ENCODE peak calls at places on chromosome 13, in nine cellular contexts. One of them, this sample, is unnamed.

GRCh38 chr13:23159205-23159586 is 21.6 kb upstream of the SGCG start:
- DNase-seq in adrenal gland: no peak
- DNase-seq in IMR-90: peak
- DNase-seq in stimulated activated naive CD4-positive, alpha-beta T cell: no peak
- DNase-seq in memory B cell: no peak
- DNase-seq in mucosa of gallbladder: no peak
- DNase-seq in H54: no peak
- DNase-seq in H9: peak
- DNase-seq in sciatic nerve: no peak
- DNase-seq in this sample: peak

GRCh38 chr13:97411894-97412460 is 22.0 kb upstream of the RAP2A start:
- DNase-seq in mucosa of gallbladder: no peak
- DNase-seq in H9: no peak
- DNase-seq in adrenal gland: no peak
- DNase-seq in memory B cell: no peak
- DNase-seq in IMR-90: no peak
- DNase-seq in stimulated activated naive CD4-positive, alpha-beta T cell: no peak
- DNase-seq in H54: no peak
- DNase-seq in sciatic nerve: no peak
- DNase-seq in this sample: no peak

GRCh38 chr13:109274188-109274821 is 512.1 kb downstream of the IRS2 start:
- DNase-seq in stimulated activated naive CD4-positive, alpha-beta T cell: no peak
- DNase-seq in H54: no peak
- DNase-seq in memory B cell: no peak
- DNase-seq in H9: peak
- DNase-seq in adrenal gland: peak
- DNase-seq in sciatic nerve: no peak
- DNase-seq in mucosa of gallbladder: no peak
- DNase-seq in IMR-90: peak
- DNase-seq in this sample: peak

GRCh38 chr13:26095338-26095737 is 43.5 kb upstream of the SHISA2 start:
- DNase-seq in memory B cell: no peak
- DNase-seq in mucosa of gallbladder: no peak
- DNase-seq in stimulated activated naive CD4-positive, alpha-beta T cell: no peak
- DNase-seq in H54: no peak
- DNase-seq in adrenal gland: no peak
- DNase-seq in IMR-90: no peak
- DNase-seq in sciatic nerve: no peak
- DNase-seq in H9: no peak
- DNase-seq in this sample: no peak

GRCh38 chr13:49258097-49258796 is 10.5 kb downstream of the CDADC1 start:
- DNase-seq in adrenal gland: no peak
- DNase-seq in memory B cell: no peak
- DNase-seq in H9: no peak
- DNase-seq in H54: no peak
- DNase-seq in IMR-90: no peak
- DNase-seq in sciatic nerve: no peak
- DNase-seq in stimulated activated naive CD4-positive, alpha-beta T cell: peak
- DNase-seq in mucosa of gallbladder: no peak
- DNase-seq in this sample: no peak

GRCh38 chr13:73598021-73598712 is 536.0 kb downstream of the KLF12 start:
- DNase-seq in mucosa of gallbladder: no peak
- DNase-seq in stimulated activated naive CD4-positive, alpha-beta T cell: no peak
- DNase-seq in H54: no peak
- DNase-seq in sciatic nerve: no peak
- DNase-seq in memory B cell: no peak
- DNase-seq in IMR-90: peak
- DNase-seq in H9: no peak
- DNase-seq in adrenal gland: no peak
- DNase-seq in this sample: no peak

GRCh38 chr13:101487046-101487830 is 34.8 kb downstream of the ITGBL1 start:
- DNase-seq in adrenal gland: no peak
- DNase-seq in mucosa of gallbladder: no peak
- DNase-seq in stimulated activated naive CD4-positive, alpha-beta T cell: no peak
- DNase-seq in memory B cell: no peak
- DNase-seq in IMR-90: no peak
- DNase-seq in H54: no peak
- DNase-seq in H9: no peak
- DNase-seq in sciatic nerve: no peak
- DNase-seq in this sample: no peak

GRCh38 chr13:32828711-32829110 is 187.5 kb upstream of the KL start:
- DNase-seq in sciatic nerve: no peak
- DNase-seq in memory B cell: no peak
- DNase-seq in stimulated activated naive CD4-positive, alpha-beta T cell: no peak
- DNase-seq in H54: no peak
- DNase-seq in IMR-90: no peak
- DNase-seq in H9: no peak
- DNase-seq in adrenal gland: no peak
- DNase-seq in mucosa of gallbladder: no peak
- DNase-seq in this sample: no peak

GRCh38 chr13:97308735-97309429 is 86.7 kb downstream of the MBNL2 start:
- DNase-seq in H9: no peak
- DNase-seq in stimulated activated naive CD4-positive, alpha-beta T cell: no peak
- DNase-seq in IMR-90: peak
- DNase-seq in H54: peak
- DNase-seq in memory B cell: no peak
- DNase-seq in adrenal gland: no peak
- DNase-seq in mucosa of gallbladder: no peak
- DNase-seq in sciatic nerve: no peak
- DNase-seq in this sample: no peak

GRCh38 chr13:113918981-113919646 is 54.8 kb downstream of the C13orf46 start:
- DNase-seq in H9: peak
- DNase-seq in IMR-90: no peak
- DNase-seq in adrenal gland: peak
- DNase-seq in stimulated activated naive CD4-positive, alpha-beta T cell: no peak
- DNase-seq in H54: no peak
- DNase-seq in sciatic nerve: peak
- DNase-seq in memory B cell: no peak
- DNase-seq in mucosa of gallbladder: peak
- DNase-seq in this sample: no peak

GRCh38 chr13:28707629-28708427 is 10.9 kb downstream of the SLC46A3 start:
- DNase-seq in mucosa of gallbladder: no peak
- DNase-seq in memory B cell: peak
- DNase-seq in H54: no peak
- DNase-seq in sciatic nerve: no peak
- DNase-seq in H9: no peak
- DNase-seq in IMR-90: peak
- DNase-seq in stimulated activated naive CD4-positive, alpha-beta T cell: no peak
- DNase-seq in adrenal gland: no peak
- DNase-seq in this sample: no peak

GRCh38 chr13:73708393-73708985 is 425.7 kb downstream of the KLF12 start:
- DNase-seq in H54: no peak
- DNase-seq in sciatic nerve: peak
- DNase-seq in adrenal gland: peak
- DNase-seq in memory B cell: peak
- DNase-seq in mucosa of gallbladder: peak
- DNase-seq in H9: no peak
- DNase-seq in IMR-90: peak
- DNase-seq in stimulated activated naive CD4-positive, alpha-beta T cell: peak
- DNase-seq in this sample: peak

GRCh38 chr13:110873639-110874507 is 41.0 kb downstream of the ANKRD10 start:
- DNase-seq in H9: no peak
- DNase-seq in memory B cell: no peak
- DNase-seq in IMR-90: no peak
- DNase-seq in sciatic nerve: no peak
- DNase-seq in H54: no peak
- DNase-seq in adrenal gland: no peak
- DNase-seq in mucosa of gallbladder: no peak
- DNase-seq in stimulated activated naive CD4-positive, alpha-beta T cell: no peak
- DNase-seq in this sample: no peak

GRCh38 chr13:103188688-103189326 is 122.6 kb upstream of the SLC10A2 start:
- DNase-seq in adrenal gland: no peak
- DNase-seq in sciatic nerve: no peak
- DNase-seq in memory B cell: no peak
- DNase-seq in IMR-90: no peak
- DNase-seq in mucosa of gallbladder: no peak
- DNase-seq in H54: peak
- DNase-seq in stimulated activated naive CD4-positive, alpha-beta T cell: no peak
- DNase-seq in H9: no peak
- DNase-seq in this sample: no peak

GRCh38 chr13:113547248-113547971 is 37.1 kb upstream of the TFDP1 start:
- DNase-seq in memory B cell: no peak
- DNase-seq in mucosa of gallbladder: no peak
- DNase-seq in H9: no peak
- DNase-seq in adrenal gland: peak
- DNase-seq in H54: no peak
- DNase-seq in IMR-90: peak
- DNase-seq in stimulated activated naive CD4-positive, alpha-beta T cell: no peak
- DNase-seq in sciatic nerve: no peak
- DNase-seq in this sample: no peak

GRCh38 chr13:31670831-31671617 is 68.3 kb upstream of the RXFP2 start:
- DNase-seq in stimulated activated naive CD4-positive, alpha-beta T cell: no peak
- DNase-seq in mucosa of gallbladder: no peak
- DNase-seq in IMR-90: no peak
- DNase-seq in H9: no peak
- DNase-seq in H54: no peak
- DNase-seq in sciatic nerve: no peak
- DNase-seq in adrenal gland: no peak
- DNase-seq in memory B cell: no peak
- DNase-seq in this sample: no peak

GRCh38 chr13:100710176-100710575 is 35.6 kb upstream of the TMTC4 start:
- DNase-seq in stimulated activated naive CD4-positive, alpha-beta T cell: no peak
- DNase-seq in sciatic nerve: no peak
- DNase-seq in adrenal gland: no peak
- DNase-seq in mucosa of gallbladder: no peak
- DNase-seq in memory B cell: no peak
- DNase-seq in H54: no peak
- DNase-seq in IMR-90: no peak
- DNase-seq in H9: no peak
- DNase-seq in this sample: no peak

GRCh38 chr13:76888421-76888820 is 2.2 kb upstream of the KCTD12 start:
- DNase-seq in H9: no peak
- DNase-seq in mucosa of gallbladder: no peak
- DNase-seq in stimulated activated naive CD4-positive, alpha-beta T cell: no peak
- DNase-seq in IMR-90: no peak
- DNase-seq in adrenal gland: no peak
- DNase-seq in memory B cell: no peak
- DNase-seq in H54: no peak
- DNase-seq in sciatic nerve: no peak
- DNase-seq in this sample: no peak

GRCh38 chr13:93925976-93926375 is 553.5 kb downstream of the DCT start:
- DNase-seq in IMR-90: no peak
- DNase-seq in adrenal gland: no peak
- DNase-seq in H54: no peak
- DNase-seq in sciatic nerve: no peak
- DNase-seq in memory B cell: no peak
- DNase-seq in H9: no peak
- DNase-seq in stimulated activated naive CD4-positive, alpha-beta T cell: no peak
- DNase-seq in mucosa of gallbladder: no peak
- DNase-seq in this sample: no peak

GRCh38 chr13:91142572-91142971 is 204.9 kb upstream of the MIR17HG start:
- DNase-seq in H9: no peak
- DNase-seq in H54: no peak
- DNase-seq in memory B cell: no peak
- DNase-seq in mucosa of gallbladder: no peak
- DNase-seq in adrenal gland: no peak
- DNase-seq in stimulated activated naive CD4-positive, alpha-beta T cell: no peak
- DNase-seq in sciatic nerve: no peak
- DNase-seq in IMR-90: peak
- DNase-seq in this sample: peak

GRCh38 chr13:87884874-87885273 is 213.7 kb downstream of the SLITRK5 start:
- DNase-seq in IMR-90: peak
- DNase-seq in adrenal gland: no peak
- DNase-seq in sciatic nerve: no peak
- DNase-seq in stimulated activated naive CD4-positive, alpha-beta T cell: no peak
- DNase-seq in H54: peak
- DNase-seq in H9: peak
- DNase-seq in memory B cell: no peak
- DNase-seq in mucosa of gallbladder: no peak
- DNase-seq in this sample: peak

GRCh38 chr13:41457589-41458186 is 338 bp downstream of the RGCC start:
- DNase-seq in H9: no peak
- DNase-seq in sciatic nerve: no peak
- DNase-seq in stimulated activated naive CD4-positive, alpha-beta T cell: peak
- DNase-seq in IMR-90: no peak
- DNase-seq in adrenal gland: no peak
- DNase-seq in H54: no peak
- DNase-seq in memory B cell: peak
- DNase-seq in mucosa of gallbladder: no peak
- DNase-seq in this sample: no peak

GRCh38 chr13:110397445-110397844 is 90.4 kb downstream of the COL4A2 start:
- DNase-seq in memory B cell: no peak
- DNase-seq in H9: no peak
- DNase-seq in sciatic nerve: no peak
- DNase-seq in mucosa of gallbladder: peak
- DNase-seq in IMR-90: peak
- DNase-seq in stimulated activated naive CD4-positive, alpha-beta T cell: no peak
- DNase-seq in H54: no peak
- DNase-seq in adrenal gland: no peak
- DNase-seq in this sample: no peak

GRCh38 chr13:109281017-109281416 is 505.4 kb downstream of the IRS2 start:
- DNase-seq in memory B cell: no peak
- DNase-seq in mucosa of gallbladder: no peak
- DNase-seq in adrenal gland: no peak
- DNase-seq in IMR-90: no peak
- DNase-seq in stimulated activated naive CD4-positive, alpha-beta T cell: no peak
- DNase-seq in H9: no peak
- DNase-seq in sciatic nerve: no peak
- DNase-seq in H54: no peak
- DNase-seq in this sample: no peak

GRCh38 chr13:112346173-112346898 is 29.8 kb upstream of the SPACA7 start:
- DNase-seq in mucosa of gallbladder: no peak
- DNase-seq in adrenal gland: no peak
- DNase-seq in stimulated activated naive CD4-positive, alpha-beta T cell: no peak
- DNase-seq in sciatic nerve: no peak
- DNase-seq in IMR-90: no peak
- DNase-seq in memory B cell: no peak
- DNase-seq in H9: peak
- DNase-seq in H54: no peak
- DNase-seq in this sample: no peak

GRCh38 chr13:75959861-75960481 is 323.8 kb downstream of the LMO7 start:
- DNase-seq in mucosa of gallbladder: peak
- DNase-seq in stimulated activated naive CD4-positive, alpha-beta T cell: no peak
- DNase-seq in adrenal gland: no peak
- DNase-seq in H54: no peak
- DNase-seq in IMR-90: no peak
- DNase-seq in H9: no peak
- DNase-seq in memory B cell: no peak
- DNase-seq in sciatic nerve: no peak
- DNase-seq in this sample: no peak

GRCh38 chr13:99042851-99043250 is 65.0 kb upstream of the DOCK9 start:
- DNase-seq in H54: no peak
- DNase-seq in H9: no peak
- DNase-seq in IMR-90: no peak
- DNase-seq in mucosa of gallbladder: no peak
- DNase-seq in sciatic nerve: no peak
- DNase-seq in stimulated activated naive CD4-positive, alpha-beta T cell: no peak
- DNase-seq in adrenal gland: no peak
- DNase-seq in memory B cell: no peak
- DNase-seq in this sample: no peak

GRCh38 chr13:83449666-83450395 is 432.4 kb downstream of the SLITRK1 start:
- DNase-seq in mucosa of gallbladder: no peak
- DNase-seq in memory B cell: no peak
- DNase-seq in sciatic nerve: no peak
- DNase-seq in H54: peak
- DNase-seq in stimulated activated naive CD4-positive, alpha-beta T cell: no peak
- DNase-seq in IMR-90: peak
- DNase-seq in H9: no peak
- DNase-seq in adrenal gland: no peak
- DNase-seq in this sample: peak

This sample was measured in HTR-8/SVneo.